ENCODE peak calls at places on chromosomes 6 and 20, in five cellular contexts. X, V, F, Y and W are unnamed samples.

GRCh38 chr6:28251648-28252506 is at the start of gene ZKSCAN4:
- DNase-seq in X (peak), V (peak), F (peak), Y (peak), W (peak)

GRCh38 chr20:8777866-8778265 is 291.0 kb upstream of the PLCB4 start:
- DNase-seq in X (peak), V (no peak), F (no peak), Y (no peak), W (no peak)

GRCh38 chr6:91087864-91088263 is 501.0 kb upstream of the MAP3K7 start:
- DNase-seq in X (no peak), V (no peak), F (no peak), Y (no peak), W (no peak)

GRCh38 chr6:1389791-1390070 is 355 bp downstream of the FOXF2 start:
- DNase-seq in X (no peak), V (no peak), F (no peak), Y (no peak), W (no peak)

GRCh38 chr20:21028921-21029320 is 77.2 kb downstream of the LINC00237 start:
- DNase-seq in X (no peak), V (no peak), F (no peak), Y (no peak), W (no peak)

GRCh38 chr6:154247119-154247814 is 109.3 kb downstream of the IPCEF1 start:
- DNase-seq in X (no peak), V (no peak), F (no peak), Y (no peak), W (no peak)

GRCh38 chr6:508614-509013 is 117.1 kb downstream of the IRF4 start:
- DNase-seq in X (no peak), V (no peak), F (no peak), Y (no peak), W (no peak)

GRCh38 chr20:47778398-47779354 is 6.6 kb downstream of the SULF2 start:
- DNase-seq in X (no peak), V (no peak), F (no peak), Y (no peak), W (no peak)

GRCh38 chr6:169529931-169530761 is 171.7 kb downstream of the WDR27 start:
- DNase-seq in X (peak), V (no peak), F (peak), Y (no peak), W (no peak)

GRCh38 chr6:161891542-161891941 is 617.7 kb upstream of the AGPAT4 start:
- DNase-seq in X (no peak), V (no peak), F (no peak), Y (no peak), W (no peak)

GRCh38 chr20:63789836-63790571 is 41.1 kb downstream of the ZBTB46 start:
- DNase-seq in X (no peak), V (no peak), F (no peak), Y (no peak), W (no peak)

GRCh38 chr6:164442572-164442971 is 866.8 kb downstream of the C6orf118 start:
- DNase-seq in X (no peak), V (no peak), F (no peak), Y (no peak), W (no peak)

GRCh38 chr20:24695529-24696225 is 226.2 kb downstream of the SYNDIG1 start:
- DNase-seq in X (no peak), V (no peak), F (no peak), Y (no peak), W (no peak)

GRCh38 chr6:145096846-145097245 is 638.5 kb downstream of the EPM2A start:
- DNase-seq in X (no peak), V (no peak), F (no peak), Y (no peak), W (no peak)

GRCh38 chr20:51848346-51848745 is 46.0 kb upstream of the SALL4 start:
- DNase-seq in X (no peak), V (no peak), F (no peak), Y (no peak), W (no peak)

GRCh38 chr6:143406673-143407072 is 43.8 kb downstream of the ADAT2 start:
- DNase-seq in X (no peak), V (no peak), F (no peak), Y (no peak), W (no peak)

GRCh38 chr6:4336778-4337442 is 201.5 kb upstream of the ECI2 start:
- DNase-seq in X (no peak), V (no peak), F (peak), Y (no peak), W (no peak)

GRCh38 chr6:128632131-128632530 is 111.7 kb upstream of the PTPRK start:
- DNase-seq in X (peak), V (no peak), F (no peak), Y (no peak), W (no peak)

GRCh38 chr6:140567469-140567868 is 1193.0 kb upstream of the CITED2 start:
- DNase-seq in X (peak), V (no peak), F (no peak), Y (no peak), W (no peak)

GRCh38 chr20:327946-328563 is 2.7 kb downstream of the SOX12 start:
- DNase-seq in X (peak), V (no peak), F (peak), Y (no peak), W (no peak)

GRCh38 chr20:50859161-50859560 is 64.3 kb downstream of the BCAS4 start:
- DNase-seq in X (no peak), V (no peak), F (no peak), Y (no peak), W (no peak)

GRCh38 chr20:6651561-6651960 is 115.9 kb upstream of the BMP2 start:
- DNase-seq in X (no peak), V (no peak), F (no peak), Y (no peak), W (no peak)

GRCh38 chr6:92043782-92044181 is 1375.6 kb downstream of the EPHA7 start:
- DNase-seq in X (no peak), V (no peak), F (no peak), Y (no peak), W (no peak)

GRCh38 chr6:29746846-29747687 is 23.8 kb downstream of the HLA-F start:
- DNase-seq in X (no peak), V (no peak), F (no peak), Y (no peak), W (no peak)

GRCh38 chr6:111737065-111737521 is 131.4 kb upstream of the TRAF3IP2 start:
- DNase-seq in X (peak), V (no peak), F (peak), Y (no peak), W (no peak)

GRCh38 chr6:96898241-96898851 is 655 bp upstream of the NDUFAF4 start:
- DNase-seq in X (peak), V (no peak), F (peak), Y (no peak), W (no peak)

GRCh38 chr20:57104711-57105110 is 161.7 kb downstream of the BMP7 start:
- DNase-seq in X (no peak), V (no peak), F (no peak), Y (no peak), W (no peak)

GRCh38 chr20:44969320-44969879 is 3.1 kb downstream of the STK4 start:
- DNase-seq in X (no peak), V (no peak), F (no peak), Y (no peak), W (no peak)

GRCh38 chr6:143556529-143556928 is 45.0 kb upstream of the FUCA2 start:
- DNase-seq in X (peak), V (peak), F (peak), Y (no peak), W (no peak)

GRCh38 chr20:11080010-11080409 is 406.2 kb upstream of the JAG1 start:
- DNase-seq in X (peak), V (no peak), F (no peak), Y (no peak), W (no peak)

GRCh38 chr6:119535332-119535731 is 185.8 kb upstream of the MAN1A1 start:
- DNase-seq in X (no peak), V (no peak), F (no peak), Y (no peak), W (no peak)

GRCh38 chr6:134721095-134721400 is 228.9 kb downstream of the ALDH8A1 start:
- DNase-seq in X (peak), V (no peak), F (no peak), Y (no peak), W (no peak)

GRCh38 chr20:63653041-63653973 is at the start of gene STMN3:
- DNase-seq in X (peak), V (peak), F (peak), Y (peak), W (peak)

GRCh38 chr6:107820571-107821261 is 3.4 kb downstream of the SCML4 start:
- DNase-seq in X (no peak), V (no peak), F (peak), Y (no peak), W (no peak)

GRCh38 chr20:2236266-2236665 is 59.5 kb upstream of the TGM3 start:
- DNase-seq in X (peak), V (peak), F (peak), Y (no peak), W (no peak)